ENCODE peak calls at places on chromosome 19, in ten cellular contexts. P, D, O, W, U, S, M, A, R and T are unnamed samples.

GRCh38 chr19:51194527-51195315 is 30.2 kb upstream of the CD33 start:
- DNase-seq in P (no peak), D (no peak), O (no peak), W (no peak), U (no peak), S (no peak), M (no peak), A (no peak), R (no peak), T (no peak)

GRCh38 chr19:39270091-39270871 is 2.1 kb downstream of the IFNL2 start:
- DNase-seq in P (peak), D (no peak), O (no peak), W (no peak), U (no peak), S (no peak), M (no peak), A (no peak), R (no peak), T (no peak)

GRCh38 chr19:15672580-15673175 is at the start of gene CYP4F12:
- DNase-seq in P (peak), D (no peak), O (no peak), W (peak), U (peak), S (peak), M (no peak), A (peak), R (peak), T (no peak)

GRCh38 chr19:11152318-11153062 is 3.1 kb downstream of the SPC24 start:
- DNase-seq in P (peak), D (no peak), O (no peak), W (peak), U (no peak), S (no peak), M (no peak), A (peak), R (no peak), T (no peak)

GRCh38 chr19:38277969-38278680 is 13.8 kb downstream of the SPINT2 start:
- DNase-seq in P (peak), D (no peak), O (no peak), W (no peak), U (no peak), S (no peak), M (no peak), A (peak), R (no peak), T (no peak)

GRCh38 chr19:32200312-32201038 is 144.9 kb upstream of the ZNF507 start:
- DNase-seq in P (no peak), D (no peak), O (no peak), W (no peak), U (no peak), S (no peak), M (no peak), A (no peak), R (no peak), T (no peak)

GRCh38 chr19:55526216-55527196 is 10.4 kb downstream of the SBK2 start:
- DNase-seq in P (peak), D (no peak), O (no peak), W (peak), U (peak), S (no peak), M (no peak), A (peak), R (peak), T (no peak)

GRCh38 chr19:18156841-18157464 is 4.0 kb downstream of the PIK3R2 start:
- DNase-seq in P (peak), D (peak), O (no peak), W (peak), U (no peak), S (no peak), M (no peak), A (peak), R (peak), T (no peak)

GRCh38 chr19:46748325-46749109 is 2.3 kb upstream of the STRN4 start:
- DNase-seq in P (peak), D (no peak), O (peak), W (peak), U (no peak), S (peak), M (peak), A (peak), R (peak), T (peak)

GRCh38 chr19:32346901-32347300 is 1.5 kb downstream of the ZNF507 start:
- DNase-seq in P (no peak), D (no peak), O (no peak), W (no peak), U (no peak), S (no peak), M (no peak), A (no peak), R (no peak), T (no peak)

GRCh38 chr19:2221250-2221831 is 14.8 kb downstream of the PLEKHJ1 start:
- DNase-seq in P (no peak), D (no peak), O (no peak), W (no peak), U (no peak), S (no peak), M (no peak), A (peak), R (no peak), T (no peak)

GRCh38 chr19:51141181-51141580 is 920 bp upstream of the SIGLEC7 start:
- DNase-seq in P (no peak), D (no peak), O (no peak), W (no peak), U (no peak), S (no peak), M (no peak), A (no peak), R (no peak), T (no peak)

GRCh38 chr19:45847661-45848060 is 15.3 kb downstream of the SYMPK start:
- DNase-seq in P (no peak), D (no peak), O (no peak), W (peak), U (no peak), S (no peak), M (no peak), A (no peak), R (no peak), T (no peak)

GRCh38 chr19:6409346-6409745 is 15.3 kb downstream of the KHSRP start:
- DNase-seq in P (no peak), D (no peak), O (no peak), W (no peak), U (no peak), S (no peak), M (no peak), A (no peak), R (no peak), T (no peak)

GRCh38 chr19:42275517-42275916 is 6.5 kb downstream of the CIC start:
- DNase-seq in P (no peak), D (no peak), O (no peak), W (no peak), U (no peak), S (no peak), M (no peak), A (no peak), R (no peak), T (no peak)

GRCh38 chr19:1276620-1277007 is 1.3 kb downstream of the FAM174C start:
- DNase-seq in P (no peak), D (no peak), O (no peak), W (peak), U (no peak), S (no peak), M (peak), A (no peak), R (peak), T (no peak)

GRCh38 chr19:40502647-40503046 is 35.8 kb downstream of the SPTBN4 start:
- DNase-seq in P (no peak), D (no peak), O (no peak), W (no peak), U (no peak), S (no peak), M (no peak), A (no peak), R (no peak), T (no peak)

GRCh38 chr19:9906475-9907087 is 29.7 kb downstream of the OLFM2 start:
- DNase-seq in P (peak), D (no peak), O (no peak), W (no peak), U (no peak), S (no peak), M (no peak), A (no peak), R (no peak), T (no peak)

GRCh38 chr19:12834976-12835757 is 788 bp upstream of the RTBDN start:
- DNase-seq in P (peak), D (no peak), O (peak), W (peak), U (no peak), S (peak), M (peak), A (no peak), R (no peak), T (no peak)